ENCODE peak calls at places on chromosomes 5 and 9, in ten cellular contexts. Z, R, L, P, Y, Q, X, V, T and G are unnamed samples. For H3K4me1 and H3K9me3, the result is how much of the 10 kb centered on the place peaks cover.

GRCh38 chr5:36502608-36503007 is 103.8 kb upstream of the SLC1A3 start:
- DNase-seq in R (no peak), T (no peak), Z (peak), X (no peak), L (no peak), V (no peak), Q (no peak), P (no peak), Y (no peak), G (no peak)

GRCh38 chr5:104628906-104629305 is 1066.3 kb upstream of the NUDT12 start:
- DNase-seq in R (no peak), P (no peak), Z (peak), X (no peak), L (no peak), Q (no peak), T (no peak), Y (no peak), V (no peak), G (no peak)

GRCh38 chr9:135501261-135502167 is 1.0 kb downstream of the MRPS2 start:
- DNase-seq in L (no peak), Y (peak), Q (no peak), R (peak), V (peak), P (no peak), X (no peak), T (no peak), Z (no peak), G (peak)

GRCh38 chr5:42089705-42090104 is 164.6 kb downstream of the FBXO4 start:
- DNase-seq in R (no peak), T (no peak), V (no peak), P (no peak), L (no peak), Y (no peak), X (no peak), Z (peak), Q (no peak), G (no peak)

GRCh38 chr5:134609232-134609851 is 23.3 kb downstream of the SAR1B start:
- DNase-seq in Y (no peak), R (no peak), Q (no peak), Z (no peak), P (no peak), X (no peak), T (no peak), V (no peak), L (no peak), G (no peak)

GRCh38 chr5:97076098-97076497 is 66.3 kb downstream of the LIX1 start:
- DNase-seq in P (no peak), R (no peak), T (no peak), Y (no peak), Z (no peak), X (no peak), Q (no peak), V (no peak), L (no peak), G (no peak)

GRCh38 chr5:61162832-61163567 is 732 bp upstream of the SMIM15 start:
- DNase-seq in R (no peak), T (no peak), X (no peak), V (no peak), Z (peak), Y (no peak), Q (no peak), L (no peak), P (no peak), G (no peak)

GRCh38 chr5:177601126-177601525 is 1.2 kb downstream of the B4GALT7 start:
- DNase-seq in Z (no peak), T (no peak), X (no peak), Y (no peak), P (no peak), R (no peak), L (no peak), Q (no peak), V (no peak), G (no peak)

GRCh38 chr9:78029601-78030552 is 1.7 kb downstream of the GNAQ start:
- DNase-seq in Q (no peak), T (no peak), L (no peak), R (no peak), X (peak), Y (no peak), P (no peak), Z (no peak), V (no peak), G (no peak)

GRCh38 chr5:159458217-159458711 is 128.0 kb upstream of the IL12B start:
- DNase-seq in X (no peak), Y (no peak), V (no peak), L (no peak), P (no peak), Z (no peak), R (no peak), T (no peak), Q (no peak), G (no peak)

GRCh38 chr5:112417931-112418358 is 1.1 kb downstream of the EPB41L4A start:
- DNase-seq in X (peak), L (peak), T (peak), Q (no peak), V (peak), Y (peak), R (peak), P (no peak), Z (peak), G (peak)

GRCh38 chr5:159034083-159034824 is 65.5 kb downstream of the EBF1 start:
- DNase-seq in Y (no peak), P (no peak), L (no peak), Q (no peak), R (no peak), T (peak), Z (peak), X (no peak), V (no peak), G (no peak)

GRCh38 chr9:127915325-127915752 is 1.5 kb downstream of the ST6GALNAC4 start:
- DNase-seq in Y (no peak), T (no peak), Z (no peak), X (no peak), L (no peak), R (peak), P (no peak), V (no peak), Q (no peak), G (no peak)

GRCh38 chr5:67934976-67935375 is 280.6 kb upstream of the PIK3R1 start:
- DNase-seq in X (no peak), V (no peak), Q (no peak), R (no peak), P (no peak), Z (no peak), L (no peak), T (no peak), Y (no peak), G (no peak)

GRCh38 chr9:82584349-82584846 is 478.5 kb downstream of the RASEF start:
- DNase-seq in X (no peak), Q (no peak), L (no peak), V (no peak), P (no peak), Y (no peak), T (no peak), R (no peak), Z (no peak), G (no peak)

DNA sequence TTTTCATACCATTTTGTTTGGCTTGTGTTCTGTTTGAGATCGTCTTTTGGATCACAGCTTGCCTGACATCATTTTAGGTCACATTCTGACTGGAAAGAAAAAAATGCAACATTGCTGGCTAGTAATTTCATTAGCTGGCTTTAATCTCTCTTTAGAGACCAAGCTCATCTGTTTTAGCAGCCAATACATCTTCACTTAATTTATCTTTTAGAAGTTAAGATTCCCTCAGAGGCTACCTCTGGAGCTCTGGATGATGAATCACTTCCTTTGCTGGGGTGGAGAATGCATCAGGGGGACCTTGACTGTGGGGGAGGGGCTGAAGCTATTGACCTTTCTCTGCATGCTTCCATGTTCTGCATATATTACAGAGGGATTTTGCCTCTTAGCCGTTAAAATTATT is 181.5 kb upstream of the OTULINL start:
- DNase-seq in V (no peak), Y (no peak), L (no peak), T (no peak), R (no peak), Q (no peak), P (no peak), X (no peak), Z (peak), G (no peak)
- H3K4me1 ChIP-seq in V (under half), Y (under half), L (under half), T (under half), R (under half), Q (under half), P (under half), X (under half), Z (under half), G (under half)

GRCh38 chr5:141359790-141360426 is at the start of gene PCDHGB2:
- DNase-seq in Y (no peak), L (no peak), Z (peak), Q (peak), T (no peak), P (peak), V (no peak), X (no peak), R (no peak), G (no peak)
- H3K9me3 ChIP-seq in Y (half or more), L (under half), Z (under half), Q (under half), T (under half), P (under half), V (half or more), X (under half), R (under half), G (under half)

GRCh38 chr5:132103969-132104391 is 30.4 kb downstream of the CSF2 start:
- DNase-seq in L (no peak), X (no peak), Z (no peak), P (no peak), Q (peak), T (no peak), Y (peak), R (no peak), V (no peak), G (no peak)

GRCh38 chr5:132102944-132103343 is 29.4 kb downstream of the CSF2 start:
- DNase-seq in V (no peak), X (no peak), P (no peak), T (no peak), Y (no peak), Q (peak), L (no peak), R (no peak), Z (no peak), G (no peak)

GRCh38 chr5:132104561-132104960 is 31.0 kb downstream of the CSF2 start:
- DNase-seq in Q (peak), T (no peak), X (no peak), Z (peak), V (no peak), L (no peak), R (no peak), Y (no peak), P (no peak), G (no peak)

GRCh38 chr5:132102101-132102701 is 28.6 kb downstream of the CSF2 start:
- DNase-seq in Y (peak), P (no peak), Z (peak), Q (no peak), L (no peak), R (no peak), T (no peak), V (no peak), X (no peak), G (no peak)

DNA sequence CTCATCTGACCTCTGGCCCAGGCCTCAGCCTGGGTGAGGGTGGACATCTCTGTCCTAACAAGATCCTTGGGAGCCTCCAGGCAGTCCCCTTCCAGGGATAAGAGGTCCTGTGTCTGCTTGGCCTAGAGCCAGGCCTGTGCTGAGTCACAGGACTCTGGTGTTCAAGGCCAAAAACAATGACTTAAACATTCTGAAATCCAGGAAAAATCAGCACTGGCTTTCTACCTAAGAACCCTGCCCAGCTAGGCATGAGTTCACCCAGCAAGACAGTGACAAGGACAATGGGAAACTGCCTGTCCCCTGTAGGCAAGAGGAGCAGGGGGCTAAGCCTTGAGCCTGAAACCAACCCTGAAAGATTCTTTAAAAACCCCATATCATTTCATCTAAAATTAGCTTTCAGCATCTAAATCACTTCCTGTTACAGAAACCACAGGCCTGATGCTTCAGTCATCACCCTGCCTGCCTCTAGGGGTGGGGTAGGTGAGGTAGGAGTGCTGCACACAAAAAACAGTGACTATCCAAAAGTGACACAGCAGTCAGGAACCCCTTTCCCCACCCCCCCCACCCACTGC is 29.9 kb downstream of the CSF2 start:
- DNase-seq in Q (peak), X (peak), Z (peak), T (peak), R (peak), V (peak), Y (peak), L (peak), P (peak), G (peak)
- H3K4me1 ChIP-seq in Q (half or more), X (under half), Z (under half), T (under half), R (under half), V (under half), Y (under half), L (under half), P (under half), G (under half)

GRCh38 chr9:92982130-92982529 is 34.8 kb downstream of the FGD3 start:
- DNase-seq in T (no peak), Z (no peak), X (no peak), Q (no peak), L (no peak), V (no peak), P (no peak), R (no peak), Y (no peak), G (no peak)
- H3K9me3 ChIP-seq in T (under half), Z (under half), X (under half), Q (under half), L (under half), V (under half), P (under half), R (under half), Y (under half), G (under half)

DNA sequence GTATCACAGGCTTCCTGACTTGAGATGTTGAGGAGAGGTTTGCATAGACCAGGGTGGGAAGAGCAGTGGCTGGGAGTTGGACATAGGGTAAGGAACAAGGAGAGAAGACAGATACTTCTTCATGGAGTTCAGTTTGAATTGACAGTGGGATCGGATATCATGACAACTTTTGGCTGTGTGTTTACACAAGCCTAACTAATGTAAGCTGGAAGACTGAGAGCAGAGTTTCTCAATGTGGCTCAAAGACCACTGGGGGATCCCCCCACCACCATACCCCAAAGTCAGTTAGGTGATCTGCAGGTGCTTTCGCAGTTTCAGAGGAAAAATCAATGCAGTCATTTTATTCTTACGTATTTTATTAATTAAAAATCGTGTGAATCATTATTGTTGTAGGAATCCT is 125.9 kb downstream of the AOPEP start:
- DNase-seq in R (no peak), Z (no peak), V (no peak), P (no peak), Y (no peak), Q (no peak), T (no peak), L (no peak), X (no peak), G (no peak)
- H3K4me1 ChIP-seq in R (under half), Z (under half), V (under half), P (under half), Y (under half), Q (under half), T (under half), L (under half), X (under half), G (under half)

GRCh38 chr5:150588495-150588890 is 52.0 kb upstream of the SYNPO start:
- DNase-seq in Z (no peak), X (no peak), T (no peak), L (no peak), Q (no peak), Y (no peak), R (no peak), P (no peak), V (no peak), G (no peak)
- H3K9me3 ChIP-seq in Z (under half), X (under half), T (under half), L (under half), Q (under half), Y (under half), R (under half), P (under half), V (under half), G (under half)

GRCh38 chr5:136056336-136056735 is 27.5 kb downstream of the TGFBI start:
- DNase-seq in P (no peak), T (no peak), L (no peak), Q (no peak), V (no peak), Z (no peak), Y (no peak), X (no peak), R (peak), G (no peak)
- H3K4me1 ChIP-seq in P (under half), T (under half), L (under half), Q (under half), V (half or more), Z (under half), Y (under half), X (under half), R (under half), G (under half)

GRCh38 chr5:154624341-154624740 is 130.8 kb upstream of the LARP1 start:
- DNase-seq in Z (no peak), L (no peak), Y (no peak), Q (no peak), X (no peak), T (no peak), R (no peak), P (no peak), V (no peak), G (no peak)
- H3K9me3 ChIP-seq in Z (under half), L (under half), Y (under half), Q (under half), X (under half), T (under half), R (under half), P (under half), V (under half), G (under half)

GRCh38 chr5:39175273-39175955 is 43.9 kb downstream of the FYB1 start:
- DNase-seq in L (no peak), P (no peak), R (no peak), Y (no peak), X (no peak), T (no peak), V (no peak), Q (no peak), Z (no peak), G (no peak)
- H3K4me1 ChIP-seq in L (under half), P (under half), R (under half), Y (half or more), X (under half), T (under half), V (under half), Q (under half), Z (under half), G (under half)

GRCh38 chr9:138094028-138094427 is 216.4 kb downstream of the CACNA1B start:
- DNase-seq in L (no peak), V (no peak), P (no peak), Q (no peak), T (no peak), Y (no peak), Z (no peak), R (no peak), X (no peak), G (no peak)
- H3K9me3 ChIP-seq in L (under half), V (under half), P (under half), Q (under half), T (under half), Y (under half), Z (under half), R (under half), X (under half), G (under half)